ENCODE peak calls at places on chromosomes 11 and 22, in ten cellular contexts. One of them, this sample, is unnamed.

GRCh38 chr11:79768343-79768742 is 327.5 kb upstream of the TENM4 start:
- DNase-seq in AG09309: no peak
- DNase-seq in stimulated activated CD4-positive, alpha-beta T cell treated with anti-CD3 and anti-CD28 coated beads, Interleukin-2, amount 100 ng/mL, for 48 hours: no peak
- DNase-seq in HAP-1: no peak
- DNase-seq in stomach: peak
- DNase-seq in tibial artery: no peak
- DNase-seq in activated T-helper 1 cell treated with anti-CD3 and anti-CD28 coated beads, Interleukin-12 subunit alpha, Interleukin-12 subunit beta, Interleukin-2, Interleukin-4 antibody, amounts not matched to agents 30 ng/mL and 10 ng/mL and 1 ng/mL, durations not matched to agents 14 hours and 24 hours and 36 hours: no peak
- DNase-seq in anterior cingulate cortex: no peak
- DNase-seq in NCI-H1436: no peak
- DNase-seq in endodermal cell: no peak
- DNase-seq in this sample: peak

GRCh38 chr22:50507991-50508884 is at the start of gene NCAPH2:
- DNase-seq in AG09309: peak
- DNase-seq in stimulated activated CD4-positive, alpha-beta T cell treated with anti-CD3 and anti-CD28 coated beads, Interleukin-2, amount 100 ng/mL, for 48 hours: peak
- DNase-seq in HAP-1: peak
- DNase-seq in stomach: peak
- DNase-seq in tibial artery: peak
- DNase-seq in activated T-helper 1 cell treated with anti-CD3 and anti-CD28 coated beads, Interleukin-12 subunit alpha, Interleukin-12 subunit beta, Interleukin-2, Interleukin-4 antibody, amounts not matched to agents 30 ng/mL and 10 ng/mL and 1 ng/mL, durations not matched to agents 14 hours and 24 hours and 36 hours: peak
- DNase-seq in anterior cingulate cortex: peak
- DNase-seq in NCI-H1436: peak
- DNase-seq in endodermal cell: no peak
- DNase-seq in this sample: peak

GRCh38 chr11:20274031-20274430 is 89.5 kb upstream of the HTATIP2 start:
- DNase-seq in AG09309: no peak
- DNase-seq in stimulated activated CD4-positive, alpha-beta T cell treated with anti-CD3 and anti-CD28 coated beads, Interleukin-2, amount 100 ng/mL, for 48 hours: no peak
- DNase-seq in HAP-1: no peak
- DNase-seq in stomach: no peak
- DNase-seq in tibial artery: no peak
- DNase-seq in activated T-helper 1 cell treated with anti-CD3 and anti-CD28 coated beads, Interleukin-12 subunit alpha, Interleukin-12 subunit beta, Interleukin-2, Interleukin-4 antibody, amounts not matched to agents 30 ng/mL and 10 ng/mL and 1 ng/mL, durations not matched to agents 14 hours and 24 hours and 36 hours: no peak
- DNase-seq in anterior cingulate cortex: no peak
- DNase-seq in NCI-H1436: no peak
- DNase-seq in endodermal cell: peak
- DNase-seq in this sample: no peak

GRCh38 chr22:38180841-38181452 is 683 bp downstream of the PLA2G6 start:
- DNase-seq in AG09309: no peak
- DNase-seq in stimulated activated CD4-positive, alpha-beta T cell treated with anti-CD3 and anti-CD28 coated beads, Interleukin-2, amount 100 ng/mL, for 48 hours: peak
- DNase-seq in HAP-1: peak
- DNase-seq in stomach: peak
- DNase-seq in tibial artery: peak
- DNase-seq in activated T-helper 1 cell treated with anti-CD3 and anti-CD28 coated beads, Interleukin-12 subunit alpha, Interleukin-12 subunit beta, Interleukin-2, Interleukin-4 antibody, amounts not matched to agents 30 ng/mL and 10 ng/mL and 1 ng/mL, durations not matched to agents 14 hours and 24 hours and 36 hours: peak
- DNase-seq in anterior cingulate cortex: peak
- DNase-seq in NCI-H1436: no peak
- DNase-seq in endodermal cell: peak
- DNase-seq in this sample: peak

GRCh38 chr11:110527146-110527545 is 97.4 kb downstream of the FDX1 start:
- DNase-seq in AG09309: no peak
- DNase-seq in stimulated activated CD4-positive, alpha-beta T cell treated with anti-CD3 and anti-CD28 coated beads, Interleukin-2, amount 100 ng/mL, for 48 hours: no peak
- DNase-seq in HAP-1: no peak
- DNase-seq in stomach: no peak
- DNase-seq in tibial artery: no peak
- DNase-seq in activated T-helper 1 cell treated with anti-CD3 and anti-CD28 coated beads, Interleukin-12 subunit alpha, Interleukin-12 subunit beta, Interleukin-2, Interleukin-4 antibody, amounts not matched to agents 30 ng/mL and 10 ng/mL and 1 ng/mL, durations not matched to agents 14 hours and 24 hours and 36 hours: no peak
- DNase-seq in anterior cingulate cortex: no peak
- DNase-seq in NCI-H1436: no peak
- DNase-seq in endodermal cell: no peak
- DNase-seq in this sample: no peak

GRCh38 chr11:8715501-8715900 is 32.9 kb downstream of the RPL27A start:
- DNase-seq in AG09309: no peak
- DNase-seq in stimulated activated CD4-positive, alpha-beta T cell treated with anti-CD3 and anti-CD28 coated beads, Interleukin-2, amount 100 ng/mL, for 48 hours: no peak
- DNase-seq in HAP-1: no peak
- DNase-seq in stomach: no peak
- DNase-seq in tibial artery: no peak
- DNase-seq in activated T-helper 1 cell treated with anti-CD3 and anti-CD28 coated beads, Interleukin-12 subunit alpha, Interleukin-12 subunit beta, Interleukin-2, Interleukin-4 antibody, amounts not matched to agents 30 ng/mL and 10 ng/mL and 1 ng/mL, durations not matched to agents 14 hours and 24 hours and 36 hours: no peak
- DNase-seq in anterior cingulate cortex: no peak
- DNase-seq in NCI-H1436: no peak
- DNase-seq in endodermal cell: no peak
- DNase-seq in this sample: no peak

GRCh38 chr11:32052218-32052617 is 38.7 kb upstream of the RCN1 start:
- DNase-seq in AG09309: no peak
- DNase-seq in stimulated activated CD4-positive, alpha-beta T cell treated with anti-CD3 and anti-CD28 coated beads, Interleukin-2, amount 100 ng/mL, for 48 hours: peak
- DNase-seq in HAP-1: peak
- DNase-seq in stomach: peak
- DNase-seq in tibial artery: peak
- DNase-seq in activated T-helper 1 cell treated with anti-CD3 and anti-CD28 coated beads, Interleukin-12 subunit alpha, Interleukin-12 subunit beta, Interleukin-2, Interleukin-4 antibody, amounts not matched to agents 30 ng/mL and 10 ng/mL and 1 ng/mL, durations not matched to agents 14 hours and 24 hours and 36 hours: peak
- DNase-seq in anterior cingulate cortex: peak
- DNase-seq in NCI-H1436: peak
- DNase-seq in endodermal cell: peak
- DNase-seq in this sample: peak

GRCh38 chr22:35766654-35767580 is 49.2 kb downstream of the APOL5 start:
- DNase-seq in AG09309: no peak
- DNase-seq in stimulated activated CD4-positive, alpha-beta T cell treated with anti-CD3 and anti-CD28 coated beads, Interleukin-2, amount 100 ng/mL, for 48 hours: no peak
- DNase-seq in HAP-1: peak
- DNase-seq in stomach: no peak
- DNase-seq in tibial artery: no peak
- DNase-seq in activated T-helper 1 cell treated with anti-CD3 and anti-CD28 coated beads, Interleukin-12 subunit alpha, Interleukin-12 subunit beta, Interleukin-2, Interleukin-4 antibody, amounts not matched to agents 30 ng/mL and 10 ng/mL and 1 ng/mL, durations not matched to agents 14 hours and 24 hours and 36 hours: no peak
- DNase-seq in anterior cingulate cortex: no peak
- DNase-seq in NCI-H1436: peak
- DNase-seq in endodermal cell: no peak
- DNase-seq in this sample: no peak

GRCh38 chr11:86119062-86119461 is 50.2 kb upstream of the PICALM start:
- DNase-seq in AG09309: no peak
- DNase-seq in stimulated activated CD4-positive, alpha-beta T cell treated with anti-CD3 and anti-CD28 coated beads, Interleukin-2, amount 100 ng/mL, for 48 hours: no peak
- DNase-seq in HAP-1: no peak
- DNase-seq in stomach: no peak
- DNase-seq in tibial artery: no peak
- DNase-seq in activated T-helper 1 cell treated with anti-CD3 and anti-CD28 coated beads, Interleukin-12 subunit alpha, Interleukin-12 subunit beta, Interleukin-2, Interleukin-4 antibody, amounts not matched to agents 30 ng/mL and 10 ng/mL and 1 ng/mL, durations not matched to agents 14 hours and 24 hours and 36 hours: no peak
- DNase-seq in anterior cingulate cortex: no peak
- DNase-seq in NCI-H1436: no peak
- DNase-seq in endodermal cell: no peak
- DNase-seq in this sample: no peak